ENCODE peak calls at places on chromosomes 1 and 21, in eight cellular contexts. W is occipital lobe; D is right cardiac atrium; P is Calu3; U is fibroblast of pulmonary artery; Y is GM12865; R is midbrain; V is stimulated activated CD8-positive, alpha-beta memory T cell treated with anti-CD3 and anti-CD28 coated beads, Interleukin-7, amount 100 ng/mL, for 1 hour. B is an unnamed sample.

GRCh38 chr1:30417701-30418425 is 305.5 kb downstream of the MATN1 start:
- DNase-seq in W (no peak), D (no peak), P (no peak), U (no peak), Y (no peak), R (no peak), V (no peak), B (no peak)

GRCh38 chr1:157304271-157304670 is 166.1 kb upstream of the ETV3 start:
- DNase-seq in W (no peak), D (no peak), P (no peak), U (no peak), Y (peak), R (no peak), V (no peak), B (no peak)

GRCh38 chr1:1063945-1064831 is 9.9 kb downstream of the RNF223 start:
- DNase-seq in W (no peak), D (peak), P (peak), U (peak), Y (peak), R (peak), V (peak), B (peak)

GRCh38 chr1:3863231-3863935 is 6.1 kb downstream of the DFFB start:
- DNase-seq in W (no peak), D (no peak), P (no peak), U (no peak), Y (no peak), R (peak), V (no peak), B (no peak)

GRCh38 chr1:204089044-204089751 is 16.3 kb downstream of the SOX13 start:
- DNase-seq in W (no peak), D (peak), P (no peak), U (peak), Y (no peak), R (peak), V (no peak), B (no peak)

GRCh38 chr21:42038393-42038792 is 28.2 kb upstream of the ZBTB21 start:
- DNase-seq in W (no peak), D (no peak), P (no peak), U (no peak), Y (no peak), R (no peak), V (no peak), B (no peak)

GRCh38 chr1:67687198-67687545 is 2.2 kb downstream of the GADD45A start:
- DNase-seq in W (no peak), D (no peak), P (no peak), U (no peak), Y (peak), R (no peak), V (no peak), B (peak)

GRCh38 chr1:204363335-204364114 is 3.8 kb upstream of the PLEKHA6 start:
- DNase-seq in W (peak), D (peak), P (peak), U (peak), Y (peak), R (peak), V (peak), B (peak)

GRCh38 chr1:17119076-17119743 is at the start of gene PADI2:
- DNase-seq in W (peak), D (peak), P (peak), U (peak), Y (peak), R (peak), V (no peak), B (peak)

GRCh38 chr1:89525169-89525855 is 683 bp downstream of the LRRC8B start:
- DNase-seq in W (peak), D (peak), P (peak), U (no peak), Y (peak), R (peak), V (peak), B (peak)

GRCh38 chr1:19315378-19316206 is 3.5 kb downstream of the SLC66A1 start:
- DNase-seq in W (no peak), D (no peak), P (no peak), U (peak), Y (peak), R (no peak), V (no peak), B (peak)

GRCh38 chr1:151342562-151342961 is 4.5 kb downstream of the RFX5 start:
- DNase-seq in W (no peak), D (no peak), P (no peak), U (no peak), Y (no peak), R (no peak), V (no peak), B (no peak)

GRCh38 chr1:196678510-196678884 is 26.7 kb downstream of the CFH start:
- DNase-seq in W (no peak), D (no peak), P (peak), U (peak), Y (no peak), R (no peak), V (no peak), B (no peak)

GRCh38 chr1:212457740-212458338 is 25.1 kb downstream of the NENF start:
- DNase-seq in W (no peak), D (no peak), P (peak), U (peak), Y (peak), R (peak), V (peak), B (peak)

GRCh38 chr1:63688302-63688701 is 85.5 kb upstream of the ROR1 start:
- DNase-seq in W (no peak), D (no peak), P (no peak), U (peak), Y (no peak), R (no peak), V (no peak), B (no peak)

GRCh38 chr1:111219466-111220286 is 7.8 kb upstream of the CHI3L2 start:
- DNase-seq in W (peak), D (no peak), P (no peak), U (no peak), Y (peak), R (peak), V (no peak), B (no peak)

GRCh38 chr1:33295450-33296081 is 25.3 kb downstream of the A3GALT2 start:
- DNase-seq in W (peak), D (peak), P (peak), U (peak), Y (peak), R (peak), V (peak), B (peak)

GRCh38 chr1:233440952-233441401 is 113.5 kb downstream of the MAP3K21 start:
- DNase-seq in W (no peak), D (no peak), P (peak), U (peak), Y (peak), R (peak), V (no peak), B (peak)

GRCh38 chr1:181737056-181737455 is 253.7 kb downstream of the CACNA1E start:
- DNase-seq in W (no peak), D (no peak), P (no peak), U (no peak), Y (no peak), R (no peak), V (no peak), B (no peak)

GRCh38 chr1:212555426-212555825 is 53.1 kb upstream of the ATF3 start:
- DNase-seq in W (no peak), D (no peak), P (no peak), U (no peak), Y (no peak), R (no peak), V (no peak), B (no peak)

GRCh38 chr1:182211364-182211763 is 149.9 kb upstream of the ZNF648 start:
- DNase-seq in W (no peak), D (no peak), P (no peak), U (no peak), Y (no peak), R (no peak), V (no peak), B (peak)

GRCh38 chr1:28326980-28327379 is 1.9 kb upstream of the MED18 start:
- DNase-seq in W (no peak), D (no peak), P (no peak), U (no peak), Y (no peak), R (no peak), V (no peak), B (peak)

GRCh38 chr1:40898434-40898900 is 36.3 kb upstream of the CITED4 start:
- DNase-seq in W (no peak), D (no peak), P (peak), U (peak), Y (peak), R (no peak), V (no peak), B (no peak)

GRCh38 chr1:12528021-12528852 is 89.8 kb downstream of the DHRS3 start:
- DNase-seq in W (no peak), D (peak), P (peak), U (peak), Y (no peak), R (peak), V (no peak), B (peak)

GRCh38 chr1:196608401-196609113 is at the start of gene KCNT2:
- DNase-seq in W (peak), D (peak), P (peak), U (peak), Y (no peak), R (no peak), V (no peak), B (peak)

B was measured in OCI-M1.